ENCODE peak calls at places on chromosomes 5 and 9, in six cellular contexts. A, G, P, S, K and C are unnamed samples.

GRCh38 chr5:10699987-10700386 is 61.0 kb downstream of the DAP start:
- DNase-seq in A (no peak), G (no peak), P (no peak), S (no peak), K (no peak), C (no peak)

GRCh38 chr5:67659288-67659687 is 462.7 kb upstream of the CD180 start:
- DNase-seq in A (no peak), G (no peak), P (no peak), S (no peak), K (no peak), C (no peak)

GRCh38 chr9:86668488-86668887 is 278.8 kb downstream of the GAS1 start:
- DNase-seq in A (no peak), G (no peak), P (no peak), S (no peak), K (peak), C (no peak)

GRCh38 chr9:4828776-4829175 is 36.0 kb downstream of the RCL1 start:
- DNase-seq in A (no peak), G (no peak), P (no peak), S (peak), K (no peak), C (no peak)

GRCh38 chr9:135116892-135117680 is 29.6 kb downstream of the OLFM1 start:
- DNase-seq in A (no peak), G (no peak), P (no peak), S (no peak), K (no peak), C (no peak)

GRCh38 chr9:117772960-117773359 is 68.8 kb downstream of the TLR4 start:
- DNase-seq in A (no peak), G (no peak), P (no peak), S (peak), K (no peak), C (no peak)

GRCh38 chr9:76943071-76943470 is 37.2 kb upstream of the PRUNE2 start:
- DNase-seq in A (no peak), G (no peak), P (no peak), S (no peak), K (no peak), C (no peak)

GRCh38 chr9:113597390-113598241 is 134.1 kb downstream of the RGS3 start:
- DNase-seq in A (no peak), G (no peak), P (no peak), S (no peak), K (no peak), C (no peak)

GRCh38 chr5:6704361-6704851 is 8.8 kb upstream of the TENT4A start:
- DNase-seq in A (peak), G (no peak), P (no peak), S (peak), K (no peak), C (no peak)

GRCh38 chr5:36944607-36945225 is 68.1 kb downstream of the NIPBL start:
- DNase-seq in A (no peak), G (no peak), P (peak), S (peak), K (peak), C (peak)